ENCODE peak calls at places on chromosome 1, in eight cellular contexts. K is heart left ventricle, R is HCT116, O is ovary, W is tibial nerve, B is body of pancreas, V is IMR-90, I is suprapubic skin. Z is an unnamed sample. For H3K4me1 and H3K36me3, the result is how much of the 10 kb centered on the place peaks cover.

GRCh38 chr1:113488576-113489177 is 98.4 kb downstream of the MAGI3 start:
- DNase-seq in B (no peak), K (peak), O (no peak), V (no peak), R (no peak), W (no peak), I (no peak), Z (no peak)

GRCh38 chr1:15057834-15058233 is 95.7 kb upstream of the TMEM51 start:
- DNase-seq in I (no peak), V (no peak), O (no peak), K (peak), B (no peak), W (no peak), R (no peak), Z (no peak)

GRCh38 chr1:116806245-116806644 is 52.0 kb downstream of the CD2 start:
- DNase-seq in O (no peak), W (no peak), I (no peak), K (no peak), V (no peak), B (no peak), R (no peak), Z (peak)

GRCh38 chr1:193367863-193368262 is 181.4 kb upstream of the B3GALT2 start:
- DNase-seq in V (no peak), I (no peak), K (no peak), R (no peak), B (no peak), O (no peak), W (no peak), Z (no peak)

GRCh38 chr1:201713093-201713810 is 115.7 kb upstream of the IPO9 start:
- DNase-seq in O (peak), R (peak), V (peak), B (peak), K (peak), W (peak), I (peak), Z (peak)

GRCh38 chr1:12594966-12595838 is 22.8 kb downstream of the DHRS3 start:
- DNase-seq in R (no peak), K (peak), I (no peak), O (peak), B (peak), V (peak), W (no peak), Z (peak)

GRCh38 chr1:9292361-9293240 is at the start of gene SPSB1:
- DNase-seq in V (peak), B (peak), I (no peak), O (peak), K (peak), W (peak), R (no peak), Z (peak)

GRCh38 chr1:227891223-227891954 is 56.3 kb downstream of the WNT9A start:
- DNase-seq in V (no peak), W (no peak), I (peak), R (no peak), O (peak), B (peak), K (peak), Z (no peak)

GRCh38 chr1:208093754-208094719 is 150.1 kb downstream of the PLXNA2 start:
- DNase-seq in W (peak), O (peak), B (peak), K (peak), I (no peak), R (peak), V (peak), Z (peak)

GRCh38 chr1:9303916-9304315 is 11.2 kb downstream of the SPSB1 start:
- DNase-seq in V (no peak), I (no peak), K (peak), W (no peak), O (no peak), R (no peak), B (no peak), Z (no peak)

GRCh38 chr1:110542730-110543129 is 23.8 kb upstream of the KCNA10 start:
- DNase-seq in V (peak), B (no peak), R (no peak), W (no peak), I (no peak), K (no peak), O (no peak), Z (no peak)

GRCh38 chr1:161827786-161828185 is 61.7 kb downstream of the ATF6 start:
- DNase-seq in O (no peak), V (peak), I (no peak), K (no peak), W (no peak), B (no peak), R (no peak), Z (no peak)

GRCh38 chr1:3735027-3735682 is 17.1 kb upstream of the CCDC27 start:
- DNase-seq in O (no peak), I (no peak), B (no peak), V (no peak), W (no peak), K (peak), R (no peak), Z (no peak)

GRCh38 chr1:56938636-56939035 is 27.2 kb downstream of the C8B start:
- DNase-seq in V (no peak), O (no peak), I (no peak), B (no peak), W (no peak), R (no peak), K (no peak), Z (no peak)

GRCh38 chr1:236144446-236145150 is 2.3 kb downstream of the GPR137B start:
- DNase-seq in O (no peak), I (no peak), K (no peak), V (peak), B (no peak), W (no peak), R (no peak), Z (peak)

GRCh38 chr1:117128323-117129079 is 7.0 kb upstream of the TRIM45 start:
- DNase-seq in W (no peak), I (no peak), B (no peak), V (peak), R (peak), O (no peak), K (no peak), Z (no peak)

GRCh38 chr1:151458936-151459330 is 361 bp downstream of the POGZ start:
- DNase-seq in K (peak), O (peak), R (peak), I (peak), B (peak), W (peak), V (peak), Z (peak)

GRCh38 chr1:1164361-1164700 is 9.3 kb upstream of the TTLL10 start:
- DNase-seq in I (no peak), V (no peak), O (no peak), R (no peak), B (no peak), K (no peak), W (no peak), Z (no peak)

GRCh38 chr1:204493145-204493881 is 1.3 kb downstream of the PIK3C2B start:
- DNase-seq in W (peak), B (peak), V (peak), I (peak), O (peak), K (peak), R (no peak), Z (peak)

GRCh38 chr1:151859814-151860405 is 6.4 kb upstream of the THEM5 start:
- DNase-seq in K (no peak), I (no peak), R (no peak), B (no peak), V (no peak), O (no peak), W (no peak), Z (no peak)

GRCh38 chr1:110412576-110412975 is 5.1 kb upstream of the LAMTOR5 start:
- DNase-seq in I (no peak), O (peak), V (peak), B (peak), K (peak), W (peak), R (peak), Z (peak)

GRCh38 chr1:53562983-53563379 is 103.8 kb downstream of the DMRTB1 start:
- DNase-seq in O (no peak), I (peak), B (no peak), R (no peak), W (no peak), V (no peak), K (no peak), Z (no peak)

GRCh38 chr1:221706862-221707582 is 34.9 kb downstream of the DUSP10 start:
- DNase-seq in V (no peak), B (no peak), K (no peak), R (no peak), I (no peak), W (no peak), O (no peak), Z (no peak)

GRCh38 chr1:147080013-147080661 is 92.1 kb downstream of the PRKAB2 start:
- DNase-seq in R (no peak), K (no peak), V (no peak), I (no peak), B (peak), W (no peak), O (no peak), Z (no peak)

GRCh38 chr1:237730826-237731350 is 159.8 kb downstream of the ZP4 start:
- DNase-seq in R (no peak), B (no peak), O (no peak), K (no peak), I (no peak), W (no peak), V (no peak), Z (no peak)

DNA sequence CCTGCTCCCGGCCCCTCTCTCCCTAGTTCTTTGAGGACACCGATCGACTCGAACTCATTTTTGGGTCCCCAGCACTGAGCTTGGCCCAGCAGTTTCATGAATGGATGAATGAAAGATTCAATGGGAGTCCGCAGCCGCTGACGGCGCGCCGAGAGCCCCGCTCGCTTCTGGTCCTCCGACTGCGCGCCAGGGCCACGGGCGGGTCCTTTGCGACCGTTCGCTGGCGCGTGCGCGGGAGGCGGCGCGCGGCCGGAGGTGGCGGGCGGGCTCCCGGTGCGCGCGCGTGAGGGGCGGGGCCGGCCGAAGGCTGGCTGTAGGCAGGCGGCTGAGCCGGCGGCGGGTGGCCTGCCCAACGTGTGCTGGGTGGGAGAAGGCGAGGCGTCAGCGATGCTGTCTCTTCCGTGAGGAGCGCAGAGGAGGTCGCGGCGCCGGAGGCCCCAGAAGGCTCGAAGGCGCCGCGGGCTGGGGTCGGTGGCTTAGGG is at the start of gene MAST2:
- DNase-seq in I (peak), O (peak), R (peak), B (peak), W (peak), V (peak), K (peak), Z (peak)
- TF ChIP-seq POLR2A in I (peak), O (peak), R (no peak), B (peak), W (peak), V (no peak), K (peak), Z (peak)

GRCh38 chr1:55280731-55281130 is 65.6 kb upstream of the USP24 start:
- DNase-seq in O (no peak), B (no peak), K (no peak), V (peak), I (no peak), W (no peak), R (no peak), Z (no peak)

GRCh38 chr1:55282058-55282457 is 66.9 kb upstream of the USP24 start:
- DNase-seq in K (no peak), W (no peak), V (no peak), R (no peak), O (no peak), B (no peak), I (no peak), Z (no peak)

GRCh38 chr1:55277377-55278130 is 62.4 kb upstream of the USP24 start:
- DNase-seq in B (peak), O (peak), R (peak), I (peak), W (peak), V (peak), K (peak), Z (peak)

GRCh38 chr1:55278378-55278777 is 63.2 kb upstream of the USP24 start:
- DNase-seq in O (no peak), K (no peak), R (no peak), B (no peak), V (no peak), W (no peak), I (no peak), Z (no peak)

DNA sequence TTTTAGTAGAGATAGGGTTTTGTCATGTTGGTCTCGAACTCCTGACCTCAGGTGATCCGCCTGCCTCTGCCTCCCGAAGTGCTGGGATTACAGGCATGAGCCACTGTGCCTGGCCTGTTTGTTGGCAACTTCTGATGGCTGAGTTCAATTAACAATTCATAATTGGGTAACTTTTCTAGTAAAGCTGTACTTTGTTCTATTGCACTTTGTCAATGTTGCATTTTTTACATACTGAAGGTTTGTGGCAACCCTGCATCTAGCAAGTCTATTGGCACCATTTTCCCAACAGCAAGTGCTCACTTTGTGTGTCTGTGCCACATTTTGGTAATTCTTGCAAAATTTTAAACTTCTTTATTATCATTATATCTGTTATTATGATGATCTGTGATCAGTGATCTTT is 64.5 kb upstream of the USP24 start:
- DNase-seq in O (no peak), R (no peak), B (no peak), W (no peak), V (no peak), I (no peak), K (no peak), Z (no peak)
- H3K4me1 ChIP-seq in O (under half), R (under half), B (under half), W (under half), V (under half), I (under half), K (under half), Z (under half)

GRCh38 chr1:66981679-66982078 is 56.9 kb downstream of the MIER1 start:
- DNase-seq in V (peak), B (peak), K (no peak), I (no peak), W (peak), O (peak), R (no peak), Z (peak)

GRCh38 chr1:66980745-66981367 is 56.1 kb downstream of the MIER1 start:
- DNase-seq in W (no peak), R (no peak), K (no peak), B (no peak), I (no peak), O (no peak), V (peak), Z (no peak)

GRCh38 chr1:66985835-66986234 is 61.0 kb downstream of the MIER1 start:
- DNase-seq in V (no peak), R (no peak), W (no peak), I (no peak), B (no peak), O (no peak), K (no peak), Z (no peak)

GRCh38 chr1:66982561-66983285 is 57.9 kb downstream of the MIER1 start:
- DNase-seq in V (no peak), R (no peak), B (no peak), W (no peak), K (no peak), O (no peak), I (no peak), Z (no peak)

GRCh38 chr1:66984491-66984890 is 59.7 kb downstream of the MIER1 start:
- DNase-seq in K (no peak), B (no peak), W (no peak), R (no peak), I (no peak), V (no peak), O (no peak), Z (no peak)
- H3K36me3 ChIP-seq in K (half or more), B (under half), W (under half), R (under half), I (half or more), V (under half), O (under half), Z (under half)

GRCh38 chr1:153775432-153776311 is 465 bp downstream of the SLC27A3 start:
- DNase-seq in W (peak), R (peak), B (peak), I (no peak), K (peak), V (peak), O (peak), Z (peak)
- TF ChIP-seq POLR2A in W (peak), R (peak), B (peak), I (peak), K (no peak), V (no peak), O (peak), Z (peak)

GRCh38 chr1:198909973-198910372 is 271.1 kb downstream of the PTPRC start:
- DNase-seq in V (peak), O (no peak), B (no peak), K (no peak), R (no peak), W (no peak), I (no peak), Z (no peak)
- H3K4me1 ChIP-seq in V (under half), O (under half), B (under half), K (under half), R (under half), W (under half), I (under half), Z (under half)

GRCh38 chr1:158002630-158003408 is 9.4 kb downstream of the KIRREL1 start:
- DNase-seq in B (no peak), O (no peak), R (no peak), V (peak), I (no peak), W (no peak), K (no peak), Z (peak)

GRCh38 chr1:158003409-158003805 is 10.0 kb downstream of the KIRREL1 start:
- DNase-seq in O (no peak), R (no peak), B (no peak), V (peak), W (no peak), I (no peak), K (no peak), Z (no peak)

GRCh38 chr1:158007180-158007579 is 13.7 kb downstream of the KIRREL1 start:
- DNase-seq in B (no peak), O (no peak), I (no peak), R (no peak), W (no peak), K (no peak), V (no peak), Z (no peak)

GRCh38 chr1:158007949-158008386 is 14.5 kb downstream of the KIRREL1 start:
- DNase-seq in K (no peak), O (peak), R (no peak), W (no peak), I (no peak), V (no peak), B (no peak), Z (no peak)

DNA sequence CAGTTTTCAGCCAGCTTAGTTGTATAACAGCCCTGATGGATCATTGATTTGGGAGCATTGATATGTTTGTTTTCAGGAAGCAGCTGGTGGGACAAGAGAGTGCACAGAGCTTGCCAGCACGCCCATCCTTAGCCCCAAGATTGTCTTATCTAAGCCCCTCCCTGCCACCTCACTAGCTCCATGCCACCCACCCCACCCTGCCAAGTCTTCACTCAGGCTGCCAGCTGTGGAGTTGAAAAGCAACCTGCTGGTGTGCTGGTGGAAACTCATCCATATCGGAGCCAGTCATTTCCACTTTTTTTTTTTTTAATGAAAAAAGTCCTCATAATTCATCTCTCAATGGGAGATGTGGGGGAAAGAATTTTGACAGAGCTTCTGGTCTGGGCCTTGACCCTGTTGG is 11.8 kb downstream of the KIRREL1 start:
- DNase-seq in W (no peak), I (no peak), O (no peak), K (no peak), V (no peak), R (no peak), B (no peak), Z (no peak)
- H3K36me3 ChIP-seq in W (under half), I (under half), O (under half), K (under half), V (under half), R (under half), B (under half), Z (under half)